ENCODE peak calls at places on chromosome 10, in seven cellular contexts. One of them, this sample, is unnamed.

GRCh38 chr10:95183132-95183450 is 10.9 kb upstream of the ACSM6 start:
- DNase-seq in GM06990: no peak
- DNase-seq in NCI-H2107: no peak
- DNase-seq in activated CD4-positive, alpha-beta T cell treated with anti-CD3 and anti-CD28 coated beads, Interleukin-2, amount 50 U/mL, for 1 hour: no peak
- DNase-seq in activated T-cell treated with anti-CD3 and anti-CD28 coated beads, Interleukin-2, amount 50 U/mL, for 72 hours: no peak
- DNase-seq in CD4-positive, alpha-beta T cell: no peak
- DNase-seq in breast epithelium: no peak
- DNase-seq in this sample: no peak

GRCh38 chr10:98388086-98388655 is 26.8 kb downstream of the PYROXD2 start:
- DNase-seq in GM06990: no peak
- DNase-seq in breast epithelium: no peak
- DNase-seq in activated CD4-positive, alpha-beta T cell treated with anti-CD3 and anti-CD28 coated beads, Interleukin-2, amount 50 U/mL, for 1 hour: no peak
- DNase-seq in activated T-cell treated with anti-CD3 and anti-CD28 coated beads, Interleukin-2, amount 50 U/mL, for 72 hours: no peak
- DNase-seq in NCI-H2107: no peak
- DNase-seq in CD4-positive, alpha-beta T cell: no peak
- DNase-seq in this sample: no peak

GRCh38 chr10:47249881-47250280 is 50.1 kb upstream of the GDF10 start:
- DNase-seq in breast epithelium: no peak
- DNase-seq in GM06990: no peak
- DNase-seq in activated CD4-positive, alpha-beta T cell treated with anti-CD3 and anti-CD28 coated beads, Interleukin-2, amount 50 U/mL, for 1 hour: no peak
- DNase-seq in CD4-positive, alpha-beta T cell: no peak
- DNase-seq in NCI-H2107: no peak
- DNase-seq in activated T-cell treated with anti-CD3 and anti-CD28 coated beads, Interleukin-2, amount 50 U/mL, for 72 hours: no peak
- DNase-seq in this sample: no peak

GRCh38 chr10:73910764-73911552 is at the start of gene PLAU:
- DNase-seq in activated T-cell treated with anti-CD3 and anti-CD28 coated beads, Interleukin-2, amount 50 U/mL, for 72 hours: peak
- DNase-seq in breast epithelium: no peak
- DNase-seq in NCI-H2107: no peak
- DNase-seq in GM06990: peak
- DNase-seq in activated CD4-positive, alpha-beta T cell treated with anti-CD3 and anti-CD28 coated beads, Interleukin-2, amount 50 U/mL, for 1 hour: peak
- DNase-seq in CD4-positive, alpha-beta T cell: peak
- DNase-seq in this sample: peak

GRCh38 chr10:131726460-131726861 is 174.3 kb upstream of the PPP2R2D start:
- DNase-seq in breast epithelium: peak
- DNase-seq in NCI-H2107: peak
- DNase-seq in activated T-cell treated with anti-CD3 and anti-CD28 coated beads, Interleukin-2, amount 50 U/mL, for 72 hours: no peak
- DNase-seq in activated CD4-positive, alpha-beta T cell treated with anti-CD3 and anti-CD28 coated beads, Interleukin-2, amount 50 U/mL, for 1 hour: no peak
- DNase-seq in GM06990: no peak
- DNase-seq in CD4-positive, alpha-beta T cell: no peak
- DNase-seq in this sample: peak

GRCh38 chr10:103888113-103888841 is 29.7 kb downstream of the STN1 start:
- DNase-seq in CD4-positive, alpha-beta T cell: no peak
- DNase-seq in activated CD4-positive, alpha-beta T cell treated with anti-CD3 and anti-CD28 coated beads, Interleukin-2, amount 50 U/mL, for 1 hour: no peak
- DNase-seq in NCI-H2107: no peak
- DNase-seq in activated T-cell treated with anti-CD3 and anti-CD28 coated beads, Interleukin-2, amount 50 U/mL, for 72 hours: peak
- DNase-seq in GM06990: peak
- DNase-seq in breast epithelium: peak
- DNase-seq in this sample: peak

GRCh38 chr10:31759124-31759798 is 169.4 kb downstream of the ARHGAP12 start:
- DNase-seq in activated CD4-positive, alpha-beta T cell treated with anti-CD3 and anti-CD28 coated beads, Interleukin-2, amount 50 U/mL, for 1 hour: peak
- DNase-seq in CD4-positive, alpha-beta T cell: peak
- DNase-seq in GM06990: peak
- DNase-seq in NCI-H2107: no peak
- DNase-seq in breast epithelium: no peak
- DNase-seq in activated T-cell treated with anti-CD3 and anti-CD28 coated beads, Interleukin-2, amount 50 U/mL, for 72 hours: peak
- DNase-seq in this sample: peak

GRCh38 chr10:100969175-100970075 is at the start of gene SEMA4G:
- DNase-seq in activated CD4-positive, alpha-beta T cell treated with anti-CD3 and anti-CD28 coated beads, Interleukin-2, amount 50 U/mL, for 1 hour: peak
- DNase-seq in GM06990: peak
- DNase-seq in NCI-H2107: no peak
- DNase-seq in CD4-positive, alpha-beta T cell: peak
- DNase-seq in activated T-cell treated with anti-CD3 and anti-CD28 coated beads, Interleukin-2, amount 50 U/mL, for 72 hours: peak
- DNase-seq in breast epithelium: no peak
- DNase-seq in this sample: peak

GRCh38 chr10:69732147-69732825 is 69.4 kb upstream of the COL13A1 start:
- DNase-seq in NCI-H2107: no peak
- DNase-seq in activated CD4-positive, alpha-beta T cell treated with anti-CD3 and anti-CD28 coated beads, Interleukin-2, amount 50 U/mL, for 1 hour: no peak
- DNase-seq in activated T-cell treated with anti-CD3 and anti-CD28 coated beads, Interleukin-2, amount 50 U/mL, for 72 hours: no peak
- DNase-seq in GM06990: no peak
- DNase-seq in breast epithelium: no peak
- DNase-seq in CD4-positive, alpha-beta T cell: no peak
- DNase-seq in this sample: peak

GRCh38 chr10:48818861-48819490 is 120.7 kb downstream of the LRRC18 start:
- DNase-seq in breast epithelium: no peak
- DNase-seq in NCI-H2107: no peak
- DNase-seq in GM06990: no peak
- DNase-seq in activated CD4-positive, alpha-beta T cell treated with anti-CD3 and anti-CD28 coated beads, Interleukin-2, amount 50 U/mL, for 1 hour: no peak
- DNase-seq in activated T-cell treated with anti-CD3 and anti-CD28 coated beads, Interleukin-2, amount 50 U/mL, for 72 hours: no peak
- DNase-seq in CD4-positive, alpha-beta T cell: no peak
- DNase-seq in this sample: no peak

GRCh38 chr10:77788496-77789010 is 138.0 kb downstream of the DLG5 start:
- DNase-seq in NCI-H2107: no peak
- DNase-seq in CD4-positive, alpha-beta T cell: no peak
- DNase-seq in activated T-cell treated with anti-CD3 and anti-CD28 coated beads, Interleukin-2, amount 50 U/mL, for 72 hours: no peak
- DNase-seq in GM06990: no peak
- DNase-seq in activated CD4-positive, alpha-beta T cell treated with anti-CD3 and anti-CD28 coated beads, Interleukin-2, amount 50 U/mL, for 1 hour: no peak
- DNase-seq in breast epithelium: no peak
- DNase-seq in this sample: peak

GRCh38 chr10:15370212-15370740 is 813 bp downstream of the FAM171A1 start:
- DNase-seq in GM06990: peak
- DNase-seq in CD4-positive, alpha-beta T cell: no peak
- DNase-seq in activated CD4-positive, alpha-beta T cell treated with anti-CD3 and anti-CD28 coated beads, Interleukin-2, amount 50 U/mL, for 1 hour: peak
- DNase-seq in breast epithelium: no peak
- DNase-seq in NCI-H2107: no peak
- DNase-seq in activated T-cell treated with anti-CD3 and anti-CD28 coated beads, Interleukin-2, amount 50 U/mL, for 72 hours: peak
- DNase-seq in this sample: peak

GRCh38 chr10:91709394-91709798 is 76.5 kb upstream of the PPP1R3C start:
- DNase-seq in breast epithelium: no peak
- DNase-seq in activated T-cell treated with anti-CD3 and anti-CD28 coated beads, Interleukin-2, amount 50 U/mL, for 72 hours: no peak
- DNase-seq in activated CD4-positive, alpha-beta T cell treated with anti-CD3 and anti-CD28 coated beads, Interleukin-2, amount 50 U/mL, for 1 hour: no peak
- DNase-seq in CD4-positive, alpha-beta T cell: no peak
- DNase-seq in GM06990: no peak
- DNase-seq in NCI-H2107: no peak
- DNase-seq in this sample: no peak

GRCh38 chr10:572066-572465 is 117.4 kb downstream of the DIP2C start:
- DNase-seq in NCI-H2107: no peak
- DNase-seq in activated T-cell treated with anti-CD3 and anti-CD28 coated beads, Interleukin-2, amount 50 U/mL, for 72 hours: no peak
- DNase-seq in CD4-positive, alpha-beta T cell: no peak
- DNase-seq in GM06990: no peak
- DNase-seq in activated CD4-positive, alpha-beta T cell treated with anti-CD3 and anti-CD28 coated beads, Interleukin-2, amount 50 U/mL, for 1 hour: no peak
- DNase-seq in breast epithelium: no peak
- DNase-seq in this sample: no peak

GRCh38 chr10:58189269-58189668 is 78.4 kb downstream of the IPMK start:
- DNase-seq in NCI-H2107: no peak
- DNase-seq in CD4-positive, alpha-beta T cell: no peak
- DNase-seq in activated T-cell treated with anti-CD3 and anti-CD28 coated beads, Interleukin-2, amount 50 U/mL, for 72 hours: no peak
- DNase-seq in GM06990: no peak
- DNase-seq in activated CD4-positive, alpha-beta T cell treated with anti-CD3 and anti-CD28 coated beads, Interleukin-2, amount 50 U/mL, for 1 hour: no peak
- DNase-seq in breast epithelium: no peak
- DNase-seq in this sample: no peak

GRCh38 chr10:121617176-121617575 is 18.9 kb upstream of the FGFR2 start:
- DNase-seq in NCI-H2107: no peak
- DNase-seq in breast epithelium: no peak
- DNase-seq in activated T-cell treated with anti-CD3 and anti-CD28 coated beads, Interleukin-2, amount 50 U/mL, for 72 hours: no peak
- DNase-seq in GM06990: no peak
- DNase-seq in CD4-positive, alpha-beta T cell: no peak
- DNase-seq in activated CD4-positive, alpha-beta T cell treated with anti-CD3 and anti-CD28 coated beads, Interleukin-2, amount 50 U/mL, for 1 hour: no peak
- DNase-seq in this sample: no peak

GRCh38 chr10:60031664-60032063 is 125.3 kb upstream of the CCDC6 start:
- DNase-seq in CD4-positive, alpha-beta T cell: no peak
- DNase-seq in activated T-cell treated with anti-CD3 and anti-CD28 coated beads, Interleukin-2, amount 50 U/mL, for 72 hours: peak
- DNase-seq in NCI-H2107: no peak
- DNase-seq in breast epithelium: no peak
- DNase-seq in activated CD4-positive, alpha-beta T cell treated with anti-CD3 and anti-CD28 coated beads, Interleukin-2, amount 50 U/mL, for 1 hour: no peak
- DNase-seq in GM06990: peak
- DNase-seq in this sample: no peak

GRCh38 chr10:24929056-24929544 is 23.3 kb downstream of the PRTFDC1 start:
- DNase-seq in NCI-H2107: no peak
- DNase-seq in GM06990: peak
- DNase-seq in activated T-cell treated with anti-CD3 and anti-CD28 coated beads, Interleukin-2, amount 50 U/mL, for 72 hours: no peak
- DNase-seq in CD4-positive, alpha-beta T cell: no peak
- DNase-seq in breast epithelium: no peak
- DNase-seq in activated CD4-positive, alpha-beta T cell treated with anti-CD3 and anti-CD28 coated beads, Interleukin-2, amount 50 U/mL, for 1 hour: no peak
- DNase-seq in this sample: no peak

GRCh38 chr10:103416436-103417147 is 20.2 kb downstream of the PDCD11 start:
- DNase-seq in breast epithelium: no peak
- DNase-seq in activated T-cell treated with anti-CD3 and anti-CD28 coated beads, Interleukin-2, amount 50 U/mL, for 72 hours: peak
- DNase-seq in CD4-positive, alpha-beta T cell: peak
- DNase-seq in NCI-H2107: no peak
- DNase-seq in GM06990: peak
- DNase-seq in activated CD4-positive, alpha-beta T cell treated with anti-CD3 and anti-CD28 coated beads, Interleukin-2, amount 50 U/mL, for 1 hour: peak
- DNase-seq in this sample: peak

GRCh38 chr10:133117036-133117687 is 29.4 kb downstream of the ADGRA1 start:
- DNase-seq in NCI-H2107: no peak
- DNase-seq in GM06990: no peak
- DNase-seq in activated CD4-positive, alpha-beta T cell treated with anti-CD3 and anti-CD28 coated beads, Interleukin-2, amount 50 U/mL, for 1 hour: no peak
- DNase-seq in breast epithelium: no peak
- DNase-seq in activated T-cell treated with anti-CD3 and anti-CD28 coated beads, Interleukin-2, amount 50 U/mL, for 72 hours: no peak
- DNase-seq in CD4-positive, alpha-beta T cell: no peak
- DNase-seq in this sample: no peak

GRCh38 chr10:132876967-132877366 is 65.4 kb downstream of the CFAP46 start:
- DNase-seq in NCI-H2107: no peak
- DNase-seq in activated CD4-positive, alpha-beta T cell treated with anti-CD3 and anti-CD28 coated beads, Interleukin-2, amount 50 U/mL, for 1 hour: no peak
- DNase-seq in CD4-positive, alpha-beta T cell: no peak
- DNase-seq in activated T-cell treated with anti-CD3 and anti-CD28 coated beads, Interleukin-2, amount 50 U/mL, for 72 hours: no peak
- DNase-seq in breast epithelium: peak
- DNase-seq in GM06990: no peak
- DNase-seq in this sample: peak

GRCh38 chr10:4353059-4353655 is 472.9 kb upstream of the AKR1E2 start:
- DNase-seq in activated CD4-positive, alpha-beta T cell treated with anti-CD3 and anti-CD28 coated beads, Interleukin-2, amount 50 U/mL, for 1 hour: no peak
- DNase-seq in activated T-cell treated with anti-CD3 and anti-CD28 coated beads, Interleukin-2, amount 50 U/mL, for 72 hours: no peak
- DNase-seq in breast epithelium: no peak
- DNase-seq in NCI-H2107: no peak
- DNase-seq in CD4-positive, alpha-beta T cell: no peak
- DNase-seq in GM06990: no peak
- DNase-seq in this sample: no peak

GRCh38 chr10:13503745-13504463 is 24.9 kb downstream of the BEND7 start:
- DNase-seq in CD4-positive, alpha-beta T cell: no peak
- DNase-seq in breast epithelium: no peak
- DNase-seq in NCI-H2107: no peak
- DNase-seq in activated CD4-positive, alpha-beta T cell treated with anti-CD3 and anti-CD28 coated beads, Interleukin-2, amount 50 U/mL, for 1 hour: no peak
- DNase-seq in activated T-cell treated with anti-CD3 and anti-CD28 coated beads, Interleukin-2, amount 50 U/mL, for 72 hours: no peak
- DNase-seq in GM06990: no peak
- DNase-seq in this sample: no peak

GRCh38 chr10:6065845-6066244 is 3.7 kb upstream of the IL2RA start:
- DNase-seq in breast epithelium: no peak
- DNase-seq in NCI-H2107: no peak
- DNase-seq in CD4-positive, alpha-beta T cell: no peak
- DNase-seq in GM06990: no peak
- DNase-seq in activated T-cell treated with anti-CD3 and anti-CD28 coated beads, Interleukin-2, amount 50 U/mL, for 72 hours: no peak
- DNase-seq in activated CD4-positive, alpha-beta T cell treated with anti-CD3 and anti-CD28 coated beads, Interleukin-2, amount 50 U/mL, for 1 hour: no peak
- DNase-seq in this sample: peak

GRCh38 chr10:78038791-78039547 is 5.3 kb downstream of the RPS24 start:
- DNase-seq in CD4-positive, alpha-beta T cell: no peak
- DNase-seq in activated CD4-positive, alpha-beta T cell treated with anti-CD3 and anti-CD28 coated beads, Interleukin-2, amount 50 U/mL, for 1 hour: no peak
- DNase-seq in NCI-H2107: no peak
- DNase-seq in breast epithelium: no peak
- DNase-seq in activated T-cell treated with anti-CD3 and anti-CD28 coated beads, Interleukin-2, amount 50 U/mL, for 72 hours: no peak
- DNase-seq in GM06990: no peak
- DNase-seq in this sample: no peak

GRCh38 chr10:125247576-125247975 is 87.2 kb upstream of the CTBP2 start:
- DNase-seq in breast epithelium: no peak
- DNase-seq in activated T-cell treated with anti-CD3 and anti-CD28 coated beads, Interleukin-2, amount 50 U/mL, for 72 hours: no peak
- DNase-seq in CD4-positive, alpha-beta T cell: no peak
- DNase-seq in GM06990: no peak
- DNase-seq in activated CD4-positive, alpha-beta T cell treated with anti-CD3 and anti-CD28 coated beads, Interleukin-2, amount 50 U/mL, for 1 hour: no peak
- DNase-seq in NCI-H2107: no peak
- DNase-seq in this sample: no peak

GRCh38 chr10:61974611-61975010 is 73.1 kb downstream of the ARID5B start:
- DNase-seq in NCI-H2107: no peak
- DNase-seq in GM06990: no peak
- DNase-seq in activated T-cell treated with anti-CD3 and anti-CD28 coated beads, Interleukin-2, amount 50 U/mL, for 72 hours: no peak
- DNase-seq in activated CD4-positive, alpha-beta T cell treated with anti-CD3 and anti-CD28 coated beads, Interleukin-2, amount 50 U/mL, for 1 hour: no peak
- DNase-seq in breast epithelium: no peak
- DNase-seq in CD4-positive, alpha-beta T cell: no peak
- DNase-seq in this sample: peak

GRCh38 chr10:23174075-23174973 is 17.8 kb upstream of the PTF1A start:
- DNase-seq in GM06990: no peak
- DNase-seq in activated T-cell treated with anti-CD3 and anti-CD28 coated beads, Interleukin-2, amount 50 U/mL, for 72 hours: no peak
- DNase-seq in breast epithelium: no peak
- DNase-seq in NCI-H2107: no peak
- DNase-seq in activated CD4-positive, alpha-beta T cell treated with anti-CD3 and anti-CD28 coated beads, Interleukin-2, amount 50 U/mL, for 1 hour: no peak
- DNase-seq in CD4-positive, alpha-beta T cell: no peak
- DNase-seq in this sample: no peak

GRCh38 chr10:96673318-96674099 is 46.8 kb downstream of the PIK3AP1 start:
- DNase-seq in GM06990: no peak
- DNase-seq in breast epithelium: no peak
- DNase-seq in activated T-cell treated with anti-CD3 and anti-CD28 coated beads, Interleukin-2, amount 50 U/mL, for 72 hours: no peak
- DNase-seq in activated CD4-positive, alpha-beta T cell treated with anti-CD3 and anti-CD28 coated beads, Interleukin-2, amount 50 U/mL, for 1 hour: no peak
- DNase-seq in NCI-H2107: no peak
- DNase-seq in CD4-positive, alpha-beta T cell: no peak
- DNase-seq in this sample: no peak

GRCh38 chr10:91033536-91033935 is 112.6 kb upstream of the ANKRD1 start:
- DNase-seq in NCI-H2107: no peak
- DNase-seq in activated T-cell treated with anti-CD3 and anti-CD28 coated beads, Interleukin-2, amount 50 U/mL, for 72 hours: no peak
- DNase-seq in activated CD4-positive, alpha-beta T cell treated with anti-CD3 and anti-CD28 coated beads, Interleukin-2, amount 50 U/mL, for 1 hour: no peak
- DNase-seq in breast epithelium: no peak
- DNase-seq in CD4-positive, alpha-beta T cell: no peak
- DNase-seq in GM06990: no peak
- DNase-seq in this sample: no peak

GRCh38 chr10:34629120-34629519 is 186.0 kb downstream of the PARD3 start:
- DNase-seq in GM06990: no peak
- DNase-seq in CD4-positive, alpha-beta T cell: no peak
- DNase-seq in activated T-cell treated with anti-CD3 and anti-CD28 coated beads, Interleukin-2, amount 50 U/mL, for 72 hours: no peak
- DNase-seq in breast epithelium: no peak
- DNase-seq in activated CD4-positive, alpha-beta T cell treated with anti-CD3 and anti-CD28 coated beads, Interleukin-2, amount 50 U/mL, for 1 hour: no peak
- DNase-seq in NCI-H2107: no peak
- DNase-seq in this sample: no peak

GRCh38 chr10:105063796-105064195 is 422.7 kb downstream of the SORCS3 start:
- DNase-seq in GM06990: no peak
- DNase-seq in activated CD4-positive, alpha-beta T cell treated with anti-CD3 and anti-CD28 coated beads, Interleukin-2, amount 50 U/mL, for 1 hour: no peak
- DNase-seq in NCI-H2107: no peak
- DNase-seq in CD4-positive, alpha-beta T cell: no peak
- DNase-seq in activated T-cell treated with anti-CD3 and anti-CD28 coated beads, Interleukin-2, amount 50 U/mL, for 72 hours: peak
- DNase-seq in breast epithelium: no peak
- DNase-seq in this sample: no peak

GRCh38 chr10:118799779-118800178 is 45.0 kb upstream of the CACUL1 start:
- DNase-seq in breast epithelium: no peak
- DNase-seq in activated T-cell treated with anti-CD3 and anti-CD28 coated beads, Interleukin-2, amount 50 U/mL, for 72 hours: no peak
- DNase-seq in NCI-H2107: no peak
- DNase-seq in CD4-positive, alpha-beta T cell: no peak
- DNase-seq in GM06990: no peak
- DNase-seq in activated CD4-positive, alpha-beta T cell treated with anti-CD3 and anti-CD28 coated beads, Interleukin-2, amount 50 U/mL, for 1 hour: no peak
- DNase-seq in this sample: no peak

GRCh38 chr10:95395947-95396449 is 105.2 kb upstream of the PDLIM1 start:
- DNase-seq in GM06990: no peak
- DNase-seq in activated CD4-positive, alpha-beta T cell treated with anti-CD3 and anti-CD28 coated beads, Interleukin-2, amount 50 U/mL, for 1 hour: no peak
- DNase-seq in NCI-H2107: no peak
- DNase-seq in CD4-positive, alpha-beta T cell: no peak
- DNase-seq in breast epithelium: no peak
- DNase-seq in activated T-cell treated with anti-CD3 and anti-CD28 coated beads, Interleukin-2, amount 50 U/mL, for 72 hours: no peak
- DNase-seq in this sample: peak

This sample was measured in sigmoid colon.